ENCODE peak calls at places on chromosomes 11 and 22, in five cellular contexts. One of them, this sample, is unnamed.

GRCh38 chr11:31387379-31387778 is 17.7 kb downstream of the DNAJC24 start:
- DNase-seq in AG08395: peak
- DNase-seq in H1: no peak
- DNase-seq in AG04449: peak
- DNase-seq in HT1080: no peak
- DNase-seq in this sample: no peak

GRCh38 chr11:92399702-92400101 is 175.1 kb downstream of the FAT3 start:
- DNase-seq in HT1080: no peak
- DNase-seq in H1: no peak
- DNase-seq in AG04449: no peak
- DNase-seq in AG08395: no peak
- DNase-seq in this sample: no peak

GRCh38 chr11:116725434-116726221 is 47.2 kb downstream of the BUD13 start:
- DNase-seq in AG08395: peak
- DNase-seq in H1: no peak
- DNase-seq in AG04449: no peak
- DNase-seq in HT1080: peak
- DNase-seq in this sample: no peak

GRCh38 chr11:59901306-59901705 is 22.7 kb downstream of the OOSP3 start:
- DNase-seq in HT1080: peak
- DNase-seq in H1: no peak
- DNase-seq in AG08395: no peak
- DNase-seq in AG04449: no peak
- DNase-seq in this sample: no peak

GRCh38 chr11:78417888-78418583 is 416 bp upstream of the GAB2 start:
- DNase-seq in AG04449: no peak
- DNase-seq in HT1080: peak
- DNase-seq in H1: peak
- DNase-seq in AG08395: peak
- DNase-seq in this sample: peak

GRCh38 chr11:116691779-116692178 is 81.0 kb downstream of the BUD13 start:
- DNase-seq in HT1080: peak
- DNase-seq in AG08395: peak
- DNase-seq in H1: peak
- DNase-seq in AG04449: no peak
- DNase-seq in this sample: peak

GRCh38 chr11:57277845-57278720 is 41.0 kb upstream of the APLNR start:
- DNase-seq in AG04449: no peak
- DNase-seq in H1: peak
- DNase-seq in AG08395: peak
- DNase-seq in HT1080: peak
- DNase-seq in this sample: peak

GRCh38 chr11:75145972-75146519 is 4.9 kb upstream of the SLCO2B1 start:
- DNase-seq in AG08395: no peak
- DNase-seq in HT1080: no peak
- DNase-seq in AG04449: no peak
- DNase-seq in H1: no peak
- DNase-seq in this sample: no peak

GRCh38 chr22:42648017-42648367 is 1.2 kb downstream of the CYB5R3 start:
- DNase-seq in H1: no peak
- DNase-seq in AG08395: no peak
- DNase-seq in AG04449: no peak
- DNase-seq in HT1080: no peak
- DNase-seq in this sample: no peak

GRCh38 chr11:123474994-123475393 is 44.9 kb downstream of the GRAMD1B start:
- DNase-seq in AG08395: peak
- DNase-seq in AG04449: peak
- DNase-seq in H1: no peak
- DNase-seq in HT1080: peak
- DNase-seq in this sample: no peak

GRCh38 chr11:125743681-125744080 is 2.4 kb upstream of the PATE1 start:
- DNase-seq in AG04449: no peak
- DNase-seq in AG08395: no peak
- DNase-seq in H1: no peak
- DNase-seq in HT1080: no peak
- DNase-seq in this sample: no peak

GRCh38 chr22:31343235-31344191 is 2.6 kb downstream of the PATZ1 start:
- DNase-seq in H1: peak
- DNase-seq in HT1080: no peak
- DNase-seq in AG08395: peak
- DNase-seq in AG04449: no peak
- DNase-seq in this sample: no peak

GRCh38 chr11:130580372-130580771 is 131.9 kb downstream of the ADAMTS15 start:
- DNase-seq in AG04449: no peak
- DNase-seq in AG08395: peak
- DNase-seq in H1: no peak
- DNase-seq in HT1080: peak
- DNase-seq in this sample: peak

GRCh38 chr11:134566311-134566710 is 154.3 kb upstream of the B3GAT1 start:
- DNase-seq in H1: peak
- DNase-seq in AG04449: no peak
- DNase-seq in HT1080: no peak
- DNase-seq in AG08395: no peak
- DNase-seq in this sample: no peak

GRCh38 chr11:33445761-33446161 is 188.6 kb downstream of the HIPK3 start:
- DNase-seq in AG08395: peak
- DNase-seq in HT1080: peak
- DNase-seq in H1: no peak
- DNase-seq in AG04449: peak
- DNase-seq in this sample: peak

GRCh38 chr11:70367071-70367470 is 31.3 kb upstream of the CTTN start:
- DNase-seq in H1: peak
- DNase-seq in HT1080: no peak
- DNase-seq in AG04449: no peak
- DNase-seq in AG08395: no peak
- DNase-seq in this sample: peak

GRCh38 chr11:69931994-69932910 is 113.0 kb upstream of the FGF3 start:
- DNase-seq in AG08395: no peak
- DNase-seq in H1: no peak
- DNase-seq in HT1080: no peak
- DNase-seq in AG04449: no peak
- DNase-seq in this sample: no peak

GRCh38 chr11:14042686-14043440 is 80.3 kb downstream of the SPON1 start:
- DNase-seq in H1: no peak
- DNase-seq in AG04449: no peak
- DNase-seq in HT1080: no peak
- DNase-seq in AG08395: no peak
- DNase-seq in this sample: no peak

GRCh38 chr11:123300874-123301695 is 106.0 kb upstream of the CLMP start:
- DNase-seq in HT1080: peak
- DNase-seq in AG04449: peak
- DNase-seq in H1: no peak
- DNase-seq in AG08395: no peak
- DNase-seq in this sample: no peak

GRCh38 chr22:37369536-37369935 is 57.7 kb downstream of the ELFN2 start:
- DNase-seq in AG04449: no peak
- DNase-seq in AG08395: no peak
- DNase-seq in HT1080: no peak
- DNase-seq in H1: no peak
- DNase-seq in this sample: no peak

GRCh38 chr11:8699903-8700302 is 17.3 kb downstream of the RPL27A start:
- DNase-seq in HT1080: peak
- DNase-seq in AG08395: peak
- DNase-seq in H1: no peak
- DNase-seq in AG04449: no peak
- DNase-seq in this sample: peak

GRCh38 chr11:35307221-35307621 is 112.1 kb downstream of the SLC1A2 start:
- DNase-seq in AG08395: no peak
- DNase-seq in HT1080: no peak
- DNase-seq in AG04449: no peak
- DNase-seq in H1: no peak
- DNase-seq in this sample: no peak

GRCh38 chr11:66971483-66971882 is 3.6 kb upstream of the C11orf86 start:
- DNase-seq in AG04449: no peak
- DNase-seq in H1: no peak
- DNase-seq in HT1080: peak
- DNase-seq in AG08395: no peak
- DNase-seq in this sample: no peak

GRCh38 chr11:4882543-4882942 is 843 bp downstream of the OR51T1 start:
- DNase-seq in H1: no peak
- DNase-seq in HT1080: no peak
- DNase-seq in AG08395: no peak
- DNase-seq in AG04449: no peak
- DNase-seq in this sample: no peak

This sample was measured in AG08396.